ENCODE peak calls at places on chromosomes 2 and 18, in ten cellular contexts. O is SIG-M5; C is SK-N-SH; M is foreskin fibroblast; R is prostate gland; Y is Right ventricle myocardium superior; P is dorsolateral prefrontal cortex; J is AG09309; E is NCI-H2081; N is natural killer cell treated with Interleukin-12 subunit alpha and Interleukin-12 subunit beta and Interleukin-15 and Interleukin-18, amount 100 ng/mL, for 72 hours. Q is an unnamed sample.

GRCh38 chr18:70154591-70155194 is 50.8 kb downstream of the RTTN start:
- DNase-seq in O (no peak), C (no peak), M (peak), R (no peak), Y (no peak), P (no peak), J (peak), E (no peak), N (no peak), Q (peak)

GRCh38 chr2:221844966-221845365 is 272.9 kb upstream of the EPHA4 start:
- DNase-seq in O (no peak), C (no peak), M (no peak), R (no peak), Y (no peak), P (no peak), J (no peak), E (no peak), N (no peak), Q (no peak)

GRCh38 chr18:10454800-10455550 is 540 bp downstream of the APCDD1 start:
- DNase-seq in O (no peak), C (no peak), M (peak), R (peak), Y (peak), P (no peak), J (no peak), E (no peak), N (no peak), Q (no peak)

GRCh38 chr2:234071664-234072063 is 21.2 kb downstream of the SPP2 start:
- DNase-seq in O (no peak), C (no peak), M (no peak), R (no peak), Y (no peak), P (no peak), J (no peak), E (no peak), N (no peak), Q (no peak)

GRCh38 chr2:128600606-128601297 is 282.1 kb upstream of the HS6ST1 start:
- DNase-seq in O (no peak), C (peak), M (no peak), R (no peak), Y (peak), P (no peak), J (no peak), E (no peak), N (no peak), Q (no peak)

GRCh38 chr2:88765154-88765948 is 73.9 kb downstream of the RPIA start:
- DNase-seq in O (no peak), C (peak), M (peak), R (no peak), Y (peak), P (peak), J (no peak), E (no peak), N (no peak), Q (peak)

GRCh38 chr2:142843731-142844130 is 33.7 kb upstream of the KYNU start:
- DNase-seq in O (no peak), C (no peak), M (no peak), R (no peak), Y (no peak), P (no peak), J (no peak), E (no peak), N (no peak), Q (no peak)

GRCh38 chr2:67918471-67918870 is 144.3 kb downstream of the C1D start:
- DNase-seq in O (no peak), C (no peak), M (no peak), R (no peak), Y (no peak), P (no peak), J (no peak), E (no peak), N (no peak), Q (no peak)

GRCh38 chr2:46179037-46179621 is 118.1 kb upstream of the EPAS1 start:
- DNase-seq in O (no peak), C (peak), M (peak), R (no peak), Y (peak), P (no peak), J (peak), E (no peak), N (peak), Q (peak)

GRCh38 chr2:64400103-64400728 is 53.7 kb upstream of the LGALSL start:
- DNase-seq in O (no peak), C (no peak), M (peak), R (no peak), Y (no peak), P (no peak), J (no peak), E (no peak), N (no peak), Q (peak)

GRCh38 chr2:190791983-190792575 is 88.5 kb upstream of the GLS start:
- DNase-seq in O (no peak), C (no peak), M (peak), R (no peak), Y (no peak), P (no peak), J (no peak), E (no peak), N (no peak), Q (peak)

GRCh38 chr18:76984193-76985155 is 148.1 kb downstream of the MBP start:
- DNase-seq in O (no peak), C (no peak), M (no peak), R (no peak), Y (no peak), P (no peak), J (no peak), E (no peak), N (peak), Q (no peak)

GRCh38 chr18:48951448-48952286 is 902 bp upstream of the SMAD7 start:
- DNase-seq in O (peak), C (peak), M (peak), R (peak), Y (peak), P (peak), J (peak), E (peak), N (peak), Q (peak)

GRCh38 chr2:110993557-110994231 is 127.0 kb upstream of the BCL2L11 start:
- DNase-seq in O (peak), C (no peak), M (no peak), R (no peak), Y (no peak), P (no peak), J (no peak), E (no peak), N (no peak), Q (no peak)

GRCh38 chr18:12287684-12288405 is 20.2 kb upstream of the TUBB6 start:
- DNase-seq in O (no peak), C (peak), M (peak), R (peak), Y (peak), P (no peak), J (peak), E (no peak), N (no peak), Q (peak)

GRCh38 chr2:38465789-38466127 is 88.7 kb upstream of the ATL2 start:
- DNase-seq in O (no peak), C (peak), M (peak), R (no peak), Y (no peak), P (no peak), J (no peak), E (no peak), N (no peak), Q (peak)

GRCh38 chr2:31828891-31829290 is 181.9 kb downstream of the MEMO1 start:
- DNase-seq in O (no peak), C (no peak), M (peak), R (no peak), Y (no peak), P (no peak), J (no peak), E (no peak), N (no peak), Q (peak)

GRCh38 chr2:25330273-25330672 is 11.5 kb downstream of the DNMT3A start:
- DNase-seq in O (no peak), C (peak), M (no peak), R (no peak), Y (peak), P (no peak), J (no peak), E (no peak), N (no peak), Q (no peak)

GRCh38 chr18:45447364-45448265 is 167.7 kb upstream of the SLC14A2 start:
- DNase-seq in O (no peak), C (no peak), M (no peak), R (no peak), Y (no peak), P (no peak), J (no peak), E (no peak), N (no peak), Q (no peak)

GRCh38 chr2:134883552-134884293 is 34.9 kb upstream of the CCNT2 start:
- DNase-seq in O (no peak), C (no peak), M (no peak), R (no peak), Y (no peak), P (no peak), J (no peak), E (no peak), N (no peak), Q (no peak)

GRCh38 chr2:198901894-198902293 is 555.8 kb downstream of the SATB2 start:
- DNase-seq in O (no peak), C (peak), M (no peak), R (no peak), Y (no peak), P (no peak), J (no peak), E (no peak), N (no peak), Q (no peak)

GRCh38 chr2:160417745-160418397 is 75.7 kb downstream of the RBMS1 start:
- DNase-seq in O (no peak), C (no peak), M (peak), R (no peak), Y (no peak), P (no peak), J (peak), E (no peak), N (no peak), Q (peak)

GRCh38 chr2:202944816-202945215 is 32.7 kb downstream of the CARF start:
- DNase-seq in O (no peak), C (no peak), M (no peak), R (no peak), Y (no peak), P (no peak), J (no peak), E (no peak), N (no peak), Q (peak)

GRCh38 chr2:71930073-71930681 is 217.5 kb downstream of the CYP26B1 start:
- DNase-seq in O (no peak), C (peak), M (peak), R (peak), Y (no peak), P (no peak), J (peak), E (no peak), N (no peak), Q (peak)

GRCh38 chr2:105773568-105773967 is 28.9 kb downstream of the NCK2 start:
- DNase-seq in O (no peak), C (no peak), M (no peak), R (no peak), Y (no peak), P (no peak), J (no peak), E (no peak), N (no peak), Q (no peak)

GRCh38 chr2:133418671-133419070 is 149.6 kb downstream of the NCKAP5 start:
- DNase-seq in O (no peak), C (no peak), M (no peak), R (no peak), Y (no peak), P (no peak), J (no peak), E (no peak), N (no peak), Q (peak)

GRCh38 chr2:26000561-26001211 is 18.4 kb upstream of the KIF3C start:
- DNase-seq in O (no peak), C (no peak), M (peak), R (no peak), Y (no peak), P (no peak), J (no peak), E (no peak), N (no peak), Q (no peak)

GRCh38 chr2:150878347-150878746 is 383.3 kb downstream of the RBM43 start:
- DNase-seq in O (no peak), C (no peak), M (peak), R (no peak), Y (no peak), P (no peak), J (no peak), E (no peak), N (no peak), Q (peak)

GRCh38 chr2:57126410-57126809 is 920.2 kb upstream of the VRK2 start:
- DNase-seq in O (no peak), C (no peak), M (no peak), R (no peak), Y (no peak), P (no peak), J (no peak), E (no peak), N (no peak), Q (no peak)

GRCh38 chr2:26691881-26692813 is at the start of gene KCNK3:
- DNase-seq in O (no peak), C (peak), M (peak), R (peak), Y (peak), P (no peak), J (no peak), E (peak), N (no peak), Q (peak)

GRCh38 chr18:64929026-64929425 is 780.1 kb upstream of the LINC00305 start:
- DNase-seq in O (no peak), C (no peak), M (peak), R (no peak), Y (no peak), P (no peak), J (no peak), E (no peak), N (no peak), Q (no peak)

GRCh38 chr18:8802031-8802679 is 96.8 kb downstream of the MTCL1 start:
- DNase-seq in O (no peak), C (no peak), M (no peak), R (no peak), Y (no peak), P (no peak), J (no peak), E (no peak), N (no peak), Q (no peak)

GRCh38 chr18:44742741-44743311 is 62.1 kb downstream of the SETBP1 start:
- DNase-seq in O (no peak), C (peak), M (peak), R (no peak), Y (peak), P (peak), J (peak), E (peak), N (no peak), Q (no peak)

GRCh38 chr18:50138181-50139064 is 56.5 kb downstream of the MYO5B start:
- DNase-seq in O (no peak), C (no peak), M (no peak), R (no peak), Y (no peak), P (no peak), J (no peak), E (no peak), N (no peak), Q (peak)

GRCh38 chr18:78510636-78511035 is 469.0 kb upstream of the SALL3 start:
- DNase-seq in O (no peak), C (no peak), M (no peak), R (no peak), Y (no peak), P (no peak), J (no peak), E (no peak), N (no peak), Q (no peak)

GRCh38 chr2:108139521-108139920 is 100.2 kb upstream of the SULT1C3 start:
- DNase-seq in O (no peak), C (no peak), M (peak), R (no peak), Y (no peak), P (no peak), J (no peak), E (no peak), N (no peak), Q (peak)

GRCh38 chr2:168603439-168603961 is 147.4 kb downstream of the CERS6 start:
- DNase-seq in O (no peak), C (no peak), M (peak), R (no peak), Y (no peak), P (no peak), J (no peak), E (no peak), N (no peak), Q (peak)

GRCh38 chr2:202278944-202279343 is 13.4 kb downstream of the NOP58 start:
- DNase-seq in O (no peak), C (peak), M (peak), R (no peak), Y (no peak), P (no peak), J (peak), E (no peak), N (no peak), Q (peak)

GRCh38 chr18:52339891-52340371 is at the start of gene DCC:
- DNase-seq in O (no peak), C (peak), M (peak), R (peak), Y (no peak), P (peak), J (no peak), E (peak), N (no peak), Q (peak)

GRCh38 chr18:44801796-44802195 is 121.1 kb downstream of the SETBP1 start:
- DNase-seq in O (no peak), C (no peak), M (no peak), R (no peak), Y (no peak), P (no peak), J (no peak), E (no peak), N (no peak), Q (no peak)

Q was measured in iris pigment epithelial cell.